ENCODE peak calls at places on chromosomes 6 and 20, in nine cellular contexts. U, F, H, E, G, X, S, A and I are unnamed samples.
A peak's percentile ranks its signal among the peaks of the same experiment; 100 is the strongest.

GRCh38 chr6:32117461-32117860 is 8.3 kb upstream of the TNXB start:
- DNase-seq in U (no peak), F (no peak), H (no peak), E (no peak), G (peak; percentile 34), X (no peak), S (no peak), A (no peak), I (no peak)

GRCh38 chr6:79818471-79818870 is 128.9 kb downstream of the ELOVL4 start:
- DNase-seq in U (no peak), F (no peak), H (no peak), E (no peak), G (no peak), X (peak; percentile 33), S (no peak), A (no peak), I (no peak)

GRCh38 chr6:1364791-1365190 is 24.6 kb upstream of the FOXF2 start:
- DNase-seq in U (peak; percentile 11), F (no peak), H (no peak), E (no peak), G (no peak), X (no peak), S (peak; percentile 74), A (no peak), I (no peak)

GRCh38 chr6:82333781-82334180 is 29.8 kb upstream of the TPBG start:
- DNase-seq in U (no peak), F (no peak), H (no peak), E (no peak), G (no peak), X (no peak), S (no peak), A (no peak), I (no peak)

GRCh38 chr20:17807670-17808069 is 107.9 kb downstream of the BANF2 start:
- DNase-seq in U (peak; percentile 35), F (no peak), H (no peak), E (no peak), G (no peak), X (no peak), S (peak; percentile 15), A (no peak), I (no peak)

GRCh38 chr6:40352006-40352405 is 235.2 kb downstream of the LRFN2 start:
- DNase-seq in U (no peak), F (no peak), H (no peak), E (peak; percentile 3), G (no peak), X (no peak), S (peak; percentile 29), A (no peak), I (no peak)

GRCh38 chr6:124368131-124368530 is 564.5 kb downstream of the NKAIN2 start:
- DNase-seq in U (peak; percentile 44), F (no peak), H (no peak), E (no peak), G (peak; percentile 40), X (no peak), S (no peak), A (no peak), I (no peak)

GRCh38 chr6:28580484-28580883 is 54.8 kb downstream of the GPX5 start:
- DNase-seq in U (no peak), F (no peak), H (no peak), E (no peak), G (peak; percentile 11), X (no peak), S (no peak), A (no peak), I (no peak)

GRCh38 chr6:114108119-114109002 is 137.4 kb upstream of the HDAC2 start:
- DNase-seq in U (peak; percentile 54), F (no peak), H (peak; percentile 26), E (peak; percentile 75), G (peak; percentile 48), X (peak; percentile 12), S (peak; percentile 81), A (peak; percentile 23), I (no peak)

GRCh38 chr20:56893206-56893605 is 264.1 kb downstream of the TFAP2C start:
- DNase-seq in U (no peak), F (no peak), H (peak; percentile 12), E (no peak), G (no peak), X (no peak), S (no peak), A (no peak), I (no peak)

GRCh38 chr6:7241709-7242645 is 71.0 kb downstream of the SSR1 start:
- DNase-seq in U (peak; percentile 24), F (no peak), H (peak; percentile 64), E (no peak), G (no peak), X (no peak), S (no peak), A (no peak), I (no peak)

GRCh38 chr6:137677714-137678113 is 183.5 kb upstream of the OLIG3 start:
- DNase-seq in U (peak; percentile 40), F (no peak), H (no peak), E (no peak), G (peak; percentile 15), X (no peak), S (no peak), A (no peak), I (no peak)

GRCh38 chr6:140572129-140572528 is 1197.7 kb upstream of the CITED2 start:
- DNase-seq in U (peak; percentile 94), F (no peak), H (no peak), E (no peak), G (peak; percentile 92), X (no peak), S (peak; percentile 92), A (no peak), I (peak; percentile 9)

GRCh38 chr20:5390719-5391118 is 74.0 kb upstream of the PROKR2 start:
- DNase-seq in U (no peak), F (no peak), H (no peak), E (no peak), G (no peak), X (no peak), S (no peak), A (no peak), I (no peak)

GRCh38 chr6:2738373-2738979 is 12.2 kb downstream of the MYLK4 start:
- DNase-seq in U (peak; percentile 67), F (no peak), H (peak; percentile 35), E (peak; percentile 65), G (peak; percentile 33), X (peak; percentile 38), S (peak; percentile 60), A (peak; percentile 35), I (no peak)

GRCh38 chr20:50467618-50468373 is 42.4 kb upstream of the PTPN1 start:
- DNase-seq in U (peak; percentile 69), F (no peak), H (peak; percentile 47), E (peak; percentile 65), G (peak; percentile 64), X (peak; percentile 16), S (peak; percentile 50), A (peak; percentile 38), I (no peak)

GRCh38 chr6:14149053-14149746 is 31.6 kb downstream of the CD83 start:
- DNase-seq in U (no peak), F (no peak), H (no peak), E (no peak), G (no peak), X (no peak), S (no peak), A (no peak), I (no peak)

GRCh38 chr20:36888880-36889516 is 13.1 kb downstream of the TLDC2 start:
- DNase-seq in U (no peak), F (no peak), H (no peak), E (no peak), G (no peak), X (no peak), S (no peak), A (no peak), I (no peak)

GRCh38 chr6:90940812-90941481 is 354.1 kb upstream of the MAP3K7 start:
- DNase-seq in U (peak; percentile 70), F (no peak), H (peak; percentile 55), E (peak; percentile 45), G (peak; percentile 76), X (peak; percentile 29), S (peak; percentile 49), A (peak; percentile 4), I (peak; percentile 57)

GRCh38 chr20:33561981-33562601 is 72.2 kb downstream of the CBFA2T2 start:
- DNase-seq in U (peak; percentile 91), F (no peak), H (peak; percentile 82), E (peak; percentile 24), G (peak; percentile 91), X (peak; percentile 98), S (peak; percentile 85), A (peak; percentile 31), I (peak; percentile 52)

GRCh38 chr20:32527052-32527446 is 58.1 kb downstream of the NOL4L start:
- DNase-seq in U (no peak), F (no peak), H (no peak), E (no peak), G (no peak), X (no peak), S (no peak), A (no peak), I (no peak)

GRCh38 chr6:7642784-7643183 is 52.8 kb downstream of the SNRNP48 start:
- DNase-seq in U (no peak), F (no peak), H (no peak), E (no peak), G (no peak), X (no peak), S (no peak), A (no peak), I (no peak)